ENCODE peak calls at places on chromosomes 2 and 18, in five cellular contexts. J, S, Y, W and G are unnamed samples.
A peak's percentile ranks its signal among the peaks of the same experiment; 100 is the strongest.

GRCh38 chr2:189658281-189658680 is 3.0 kb upstream of the ASNSD1 start:
- DNase-seq in W (no peak), S (no peak), J (no peak), Y (no peak), G (no peak)

GRCh38 chr18:9737814-9738160 is 29.7 kb downstream of the RAB31 start:
- DNase-seq in S (no peak), J (peak; percentile 56), W (no peak), Y (peak; percentile 26), G (no peak)

GRCh38 chr18:49031511-49032188 is 80.9 kb upstream of the SMAD7 start:
- DNase-seq in Y (no peak), J (no peak), S (no peak), W (no peak), G (no peak)

GRCh38 chr2:80120866-80121265 is 183.7 kb downstream of the LRRTM1 start:
- DNase-seq in Y (no peak), W (no peak), S (no peak), J (no peak), G (no peak)

GRCh38 chr2:57881998-57882884 is 164.4 kb upstream of the VRK2 start:
- DNase-seq in S (peak; percentile 11), J (peak; percentile 95), Y (peak; percentile 71), W (peak; percentile 46), G (peak; percentile 15)

GRCh38 chr2:215419113-215419512 is 16.8 kb downstream of the FN1 start:
- DNase-seq in S (no peak), W (no peak), Y (no peak), J (no peak), G (no peak)

GRCh38 chr2:168434164-168434563 is 21.9 kb upstream of the CERS6 start:
- DNase-seq in S (peak; percentile 72), J (peak; percentile 12), Y (no peak), W (no peak), G (peak; percentile 20)

GRCh38 chr2:109335586-109336266 is 206.7 kb downstream of the SH3RF3 start:
- DNase-seq in J (peak; percentile 73), S (no peak), Y (peak; percentile 81), W (no peak), G (peak; percentile 82)

GRCh38 chr2:235605306-235605998 is 111.6 kb downstream of the AGAP1 start:
- DNase-seq in Y (peak; percentile 100), W (no peak), J (no peak), S (peak; percentile 48), G (peak; percentile 98)

GRCh38 chr2:237358721-237359595 is 55.0 kb downstream of the COL6A3 start:
- DNase-seq in S (no peak), J (no peak), Y (no peak), W (no peak), G (no peak)

GRCh38 chr2:70553584-70554337 is at the start of gene TGFA:
- DNase-seq in S (peak; percentile 87), W (peak; percentile 69), Y (peak; percentile 87), J (peak; percentile 95), G (peak; percentile 58)

GRCh38 chr2:11163439-11164317 is 8.4 kb downstream of the SLC66A3 start:
- DNase-seq in S (no peak), Y (no peak), W (no peak), J (no peak), G (no peak)

GRCh38 chr2:62475172-62476011 is 30.6 kb downstream of the TMEM17 start:
- DNase-seq in J (no peak), W (no peak), Y (peak; percentile 54), S (no peak), G (peak; percentile 65)

GRCh38 chr2:191746809-191747208 is 68.9 kb downstream of the NABP1 start:
- DNase-seq in Y (peak; percentile 83), W (no peak), S (no peak), J (no peak), G (no peak)

GRCh38 chr2:172215172-172215935 is 112.7 kb upstream of the DLX2 start:
- DNase-seq in W (no peak), S (no peak), J (no peak), Y (no peak), G (no peak)

GRCh38 chr18:80103231-80103630 is 5.8 kb upstream of the ADNP2 start:
- DNase-seq in W (no peak), J (no peak), Y (peak; percentile 54), S (no peak), G (no peak)

GRCh38 chr18:49621301-49621700 is 59.4 kb downstream of the LIPG start:
- DNase-seq in W (no peak), S (no peak), J (no peak), Y (no peak), G (no peak)

GRCh38 chr2:174779361-174779928 is 15.2 kb upstream of the CHRNA1 start:
- DNase-seq in Y (peak; percentile 66), W (no peak), J (no peak), S (no peak), G (peak; percentile 28)

GRCh38 chr2:26740890-26741302 is 23.2 kb upstream of the SLC35F6 start:
- DNase-seq in W (no peak), J (no peak), S (no peak), Y (peak; percentile 35), G (no peak)

GRCh38 chr2:47208852-47209606 is 53.9 kb upstream of the STPG4 start:
- DNase-seq in Y (peak; percentile 5), J (peak; percentile 67), S (no peak), W (peak; percentile 54), G (peak; percentile 72)

GRCh38 chr2:188726561-188727247 is 247.5 kb upstream of the COL3A1 start:
- DNase-seq in W (no peak), Y (no peak), S (no peak), J (no peak), G (no peak)

GRCh38 chr2:124339709-124340108 is 314.6 kb downstream of the CNTNAP5 start:
- DNase-seq in S (no peak), W (no peak), J (no peak), Y (no peak), G (no peak)

GRCh38 chr18:13284330-13285027 is 65.9 kb downstream of the LDLRAD4 start:
- DNase-seq in S (no peak), J (no peak), W (no peak), Y (no peak), G (no peak)

GRCh38 chr18:4843771-4844170 is 353.3 kb downstream of the AKAIN1 start:
- DNase-seq in S (no peak), J (no peak), W (no peak), Y (no peak), G (no peak)

GRCh38 chr2:44771510-44771909 is 170.0 kb upstream of the SIX3 start:
- DNase-seq in Y (no peak), W (no peak), J (no peak), S (no peak), G (no peak)

GRCh38 chr2:236570081-236570979 is 705 bp downstream of the ACKR3 start:
- DNase-seq in Y (peak; percentile 41), W (no peak), J (peak; percentile 6), S (no peak), G (peak; percentile 18)

GRCh38 chr18:27662537-27662936 is 477.4 kb upstream of the CHST9 start:
- DNase-seq in S (no peak), W (no peak), Y (no peak), J (no peak), G (no peak)

GRCh38 chr2:197927994-197928393 is 123.6 kb downstream of the PLCL1 start:
- DNase-seq in W (no peak), S (no peak), J (no peak), Y (peak; percentile 34), G (peak; percentile 32)

GRCh38 chr2:226657340-226658053 is 142.1 kb downstream of the IRS1 start:
- DNase-seq in S (no peak), W (no peak), Y (no peak), J (no peak), G (no peak)
- H3K4me1 ChIP-seq in S (no peaks in the 10 kb centered on the region), W (no peaks in the 10 kb centered on the region), Y (peaks cover 40% of the 10 kb centered on the region), J (peaks cover 55% of the 10 kb centered on the region), G (peaks cover 45% of the 10 kb centered on the region)

DNA sequence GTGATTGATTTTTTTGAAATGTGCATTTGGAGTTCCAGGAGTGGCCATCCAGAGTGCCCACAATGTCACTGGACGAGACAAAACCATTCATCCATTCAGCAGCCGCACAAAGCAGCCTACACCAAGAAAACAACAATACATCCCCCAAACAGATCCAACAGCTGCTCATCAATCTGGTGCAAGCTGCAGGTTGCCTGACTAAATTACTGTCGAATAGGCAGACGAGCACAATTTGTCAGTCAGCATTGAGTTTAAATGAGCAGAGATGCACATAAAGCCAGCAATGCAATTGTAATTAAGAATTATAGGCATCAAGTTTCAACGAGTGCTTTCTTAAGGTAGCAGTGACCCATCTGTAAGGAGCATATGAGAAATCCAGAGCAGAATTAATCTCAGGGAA is 42.7 kb downstream of the HRH4 start:
- DNase-seq in W (no peak), J (no peak), S (no peak), Y (no peak), G (no peak)
- H3K9me3 ChIP-seq in W (no peaks in the 10 kb centered on the region), J (no peaks in the 10 kb centered on the region), S (no peaks in the 10 kb centered on the region), Y (no peaks in the 10 kb centered on the region), G (no peaks in the 10 kb centered on the region)

DNA sequence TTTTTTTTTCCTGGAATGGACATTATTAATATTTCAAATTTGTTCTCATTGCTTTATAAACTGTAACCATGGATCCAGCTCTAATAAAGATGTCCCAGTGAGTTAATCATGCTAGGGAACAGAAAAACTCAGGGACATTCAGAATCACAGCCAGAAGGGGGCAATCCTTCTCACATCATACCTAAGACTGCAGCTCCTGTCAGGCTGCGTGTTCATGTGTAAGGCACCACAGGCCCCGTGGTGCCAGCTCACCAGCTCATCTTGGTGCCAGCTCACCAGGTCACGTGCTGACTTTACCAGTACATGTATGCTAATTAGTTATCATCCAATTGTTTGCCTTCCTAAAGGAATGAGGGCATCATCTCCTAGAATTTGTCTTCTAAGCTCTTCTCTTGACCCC is 84.7 kb upstream of the NEDD4L start:
- DNase-seq in J (peak; percentile 83), W (no peak), Y (peak; percentile 78), S (peak; percentile 73), G (peak; percentile 49)
- H3K4me1 ChIP-seq in J (peaks cover 7% of the 10 kb centered on the region), W (no peaks in the 10 kb centered on the region), Y (peaks cover 6% of the 10 kb centered on the region), S (peaks cover 13% of the 10 kb centered on the region), G (no peaks in the 10 kb centered on the region)

DNA sequence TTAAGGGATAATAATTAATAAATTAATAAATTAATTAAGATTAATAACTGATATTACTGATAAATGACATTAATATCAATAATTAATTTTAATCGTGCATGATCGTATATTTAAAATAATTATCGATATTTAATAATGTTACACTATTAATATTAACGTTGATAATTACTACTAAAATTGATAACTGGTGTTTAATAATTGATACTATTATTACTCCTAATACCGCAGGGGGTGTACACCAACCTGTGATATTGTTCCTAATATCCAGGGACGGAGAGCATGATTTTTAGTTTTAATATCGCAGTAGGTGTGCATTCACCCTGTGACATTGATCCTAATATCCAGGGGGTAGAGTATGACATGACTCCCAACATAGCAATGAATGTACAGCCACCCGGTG is 1930.8 kb downstream of the SUCLG1 start:
- DNase-seq in Y (no peak), J (no peak), W (no peak), S (no peak), G (no peak)
- H3K9me3 ChIP-seq in Y (no peaks in the 10 kb centered on the region), J (no peaks in the 10 kb centered on the region), W (no peaks in the 10 kb centered on the region), S (no peaks in the 10 kb centered on the region), G (no peaks in the 10 kb centered on the region)